ENCODE peak calls at places on chromosomes 13 and 19, in six cellular contexts. One of them, this sample, is unnamed.

GRCh38 chr19:46288896-46289588 is 7.8 kb upstream of the HIF3A start:
- DNase-seq in neuronal stem cell: no peak
- DNase-seq in IMR-90: peak
- DNase-seq in trophoblast cell: no peak
- DNase-seq in H1: no peak
- DNase-seq in mesenchymal stem cell: peak
- DNase-seq in this sample: no peak

GRCh38 chr13:59038824-59039223 is 1124.9 kb downstream of the DIAPH3 start:
- DNase-seq in neuronal stem cell: no peak
- DNase-seq in IMR-90: peak
- DNase-seq in trophoblast cell: no peak
- DNase-seq in H1: no peak
- DNase-seq in mesenchymal stem cell: peak
- DNase-seq in this sample: no peak

GRCh38 chr13:79346300-79346914 is 59.6 kb downstream of the RBM26 start:
- DNase-seq in neuronal stem cell: no peak
- DNase-seq in IMR-90: no peak
- DNase-seq in trophoblast cell: no peak
- DNase-seq in H1: no peak
- DNase-seq in mesenchymal stem cell: no peak
- DNase-seq in this sample: no peak

GRCh38 chr19:10122066-10122465 is 2.4 kb upstream of the EIF3G start:
- DNase-seq in neuronal stem cell: no peak
- DNase-seq in IMR-90: peak
- DNase-seq in trophoblast cell: no peak
- DNase-seq in H1: no peak
- DNase-seq in mesenchymal stem cell: peak
- DNase-seq in this sample: no peak

GRCh38 chr13:80276371-80277289 is 64.3 kb downstream of the SPRY2 start:
- DNase-seq in neuronal stem cell: peak
- DNase-seq in IMR-90: peak
- DNase-seq in trophoblast cell: peak
- DNase-seq in H1: peak
- DNase-seq in mesenchymal stem cell: no peak
- DNase-seq in this sample: peak

GRCh38 chr13:80339841-80340642 is 884 bp downstream of the SPRY2 start:
- DNase-seq in neuronal stem cell: peak
- DNase-seq in IMR-90: peak
- DNase-seq in trophoblast cell: peak
- DNase-seq in H1: no peak
- DNase-seq in mesenchymal stem cell: peak
- DNase-seq in this sample: peak

GRCh38 chr19:1469200-1469935 is 9.6 kb downstream of the C19orf25 start:
- DNase-seq in neuronal stem cell: no peak
- DNase-seq in IMR-90: no peak
- DNase-seq in trophoblast cell: no peak
- DNase-seq in H1: no peak
- DNase-seq in mesenchymal stem cell: no peak
- DNase-seq in this sample: no peak

GRCh38 chr13:31627097-31627496 is 112.2 kb upstream of the RXFP2 start:
- DNase-seq in neuronal stem cell: no peak
- DNase-seq in IMR-90: peak
- DNase-seq in trophoblast cell: no peak
- DNase-seq in H1: no peak
- DNase-seq in mesenchymal stem cell: no peak
- DNase-seq in this sample: no peak

GRCh38 chr13:53198699-53199098 is 170.1 kb downstream of the OLFM4 start:
- DNase-seq in neuronal stem cell: no peak
- DNase-seq in IMR-90: no peak
- DNase-seq in trophoblast cell: no peak
- DNase-seq in H1: no peak
- DNase-seq in mesenchymal stem cell: no peak
- DNase-seq in this sample: no peak

GRCh38 chr13:50707533-50708096 is 135.9 kb downstream of the DLEU7 start:
- DNase-seq in neuronal stem cell: no peak
- DNase-seq in IMR-90: no peak
- DNase-seq in trophoblast cell: no peak
- DNase-seq in H1: no peak
- DNase-seq in mesenchymal stem cell: no peak
- DNase-seq in this sample: no peak

GRCh38 chr19:34960103-34960805 is 3.8 kb downstream of the ZNF792 start:
- DNase-seq in neuronal stem cell: no peak
- DNase-seq in IMR-90: peak
- DNase-seq in trophoblast cell: no peak
- DNase-seq in H1: no peak
- DNase-seq in mesenchymal stem cell: no peak
- DNase-seq in this sample: no peak

GRCh38 chr19:4278926-4279529 is at the start of gene SHD:
- DNase-seq in neuronal stem cell: no peak
- DNase-seq in IMR-90: no peak
- DNase-seq in trophoblast cell: no peak
- DNase-seq in H1: no peak
- DNase-seq in mesenchymal stem cell: no peak
- DNase-seq in this sample: peak

GRCh38 chr13:46389985-46390384 is 2.9 kb upstream of the RUBCNL start:
- DNase-seq in neuronal stem cell: no peak
- DNase-seq in IMR-90: no peak
- DNase-seq in trophoblast cell: no peak
- DNase-seq in H1: no peak
- DNase-seq in mesenchymal stem cell: no peak
- DNase-seq in this sample: no peak

GRCh38 chr19:45767410-45767880 is 1.6 kb downstream of the SIX5 start:
- DNase-seq in neuronal stem cell: peak
- DNase-seq in IMR-90: peak
- DNase-seq in trophoblast cell: peak
- DNase-seq in H1: no peak
- DNase-seq in mesenchymal stem cell: peak
- DNase-seq in this sample: peak

GRCh38 chr19:53782698-53783097 is 41.4 kb downstream of the NLRP12 start:
- DNase-seq in neuronal stem cell: no peak
- DNase-seq in IMR-90: no peak
- DNase-seq in trophoblast cell: no peak
- DNase-seq in H1: no peak
- DNase-seq in mesenchymal stem cell: no peak
- DNase-seq in this sample: peak

GRCh38 chr13:98303858-98304257 is 126.8 kb upstream of the RNF113B start:
- DNase-seq in neuronal stem cell: no peak
- DNase-seq in IMR-90: no peak
- DNase-seq in trophoblast cell: no peak
- DNase-seq in H1: no peak
- DNase-seq in mesenchymal stem cell: peak
- DNase-seq in this sample: no peak

GRCh38 chr19:23222998-23223652 is 27.1 kb downstream of the ZNF724 start:
- DNase-seq in neuronal stem cell: no peak
- DNase-seq in IMR-90: no peak
- DNase-seq in trophoblast cell: no peak
- DNase-seq in H1: no peak
- DNase-seq in mesenchymal stem cell: peak
- DNase-seq in this sample: peak

GRCh38 chr19:58229255-58229639 is 533 bp downstream of the ZNF544 start:
- DNase-seq in neuronal stem cell: no peak
- DNase-seq in IMR-90: peak
- DNase-seq in trophoblast cell: no peak
- DNase-seq in H1: no peak
- DNase-seq in mesenchymal stem cell: peak
- DNase-seq in this sample: peak

GRCh38 chr19:47790398-47790814 is 11.9 kb downstream of the SELENOW start:
- DNase-seq in neuronal stem cell: peak
- DNase-seq in IMR-90: peak
- DNase-seq in trophoblast cell: peak
- DNase-seq in H1: peak
- DNase-seq in mesenchymal stem cell: peak
- DNase-seq in this sample: peak

GRCh38 chr19:50465986-50466771 is 10.1 kb upstream of the EMC10 start:
- DNase-seq in neuronal stem cell: no peak
- DNase-seq in IMR-90: no peak
- DNase-seq in trophoblast cell: no peak
- DNase-seq in H1: no peak
- DNase-seq in mesenchymal stem cell: peak
- DNase-seq in this sample: peak

GRCh38 chr13:70959376-70959775 is 851.1 kb upstream of the KLHL1 start:
- DNase-seq in neuronal stem cell: no peak
- DNase-seq in IMR-90: no peak
- DNase-seq in trophoblast cell: no peak
- DNase-seq in H1: no peak
- DNase-seq in mesenchymal stem cell: peak
- DNase-seq in this sample: no peak

GRCh38 chr13:98482476-98483444 is 94.1 kb downstream of the STK24 start:
- DNase-seq in neuronal stem cell: no peak
- DNase-seq in IMR-90: peak
- DNase-seq in trophoblast cell: no peak
- DNase-seq in H1: no peak
- DNase-seq in mesenchymal stem cell: peak
- DNase-seq in this sample: peak

GRCh38 chr13:50518791-50519201 is 324.7 kb downstream of the DLEU7 start:
- DNase-seq in neuronal stem cell: no peak
- DNase-seq in IMR-90: peak
- DNase-seq in trophoblast cell: no peak
- DNase-seq in H1: no peak
- DNase-seq in mesenchymal stem cell: peak
- DNase-seq in this sample: no peak

GRCh38 chr13:109785141-109785891 is 1.1 kb downstream of the IRS2 start:
- DNase-seq in neuronal stem cell: no peak
- DNase-seq in IMR-90: peak
- DNase-seq in trophoblast cell: peak
- DNase-seq in H1: no peak
- DNase-seq in mesenchymal stem cell: peak
- DNase-seq in this sample: peak

GRCh38 chr13:32528358-32528757 is 10.2 kb downstream of the N4BP2L2 start:
- DNase-seq in neuronal stem cell: no peak
- DNase-seq in IMR-90: peak
- DNase-seq in trophoblast cell: no peak
- DNase-seq in H1: no peak
- DNase-seq in mesenchymal stem cell: no peak
- DNase-seq in this sample: no peak

GRCh38 chr19:41785653-41786052 is 10.7 kb upstream of the CEACAM3 start:
- DNase-seq in neuronal stem cell: peak
- DNase-seq in IMR-90: peak
- DNase-seq in trophoblast cell: peak
- DNase-seq in H1: peak
- DNase-seq in mesenchymal stem cell: peak
- DNase-seq in this sample: peak

GRCh38 chr13:113390874-113391497 is 27.1 kb upstream of the GRTP1 start:
- DNase-seq in neuronal stem cell: no peak
- DNase-seq in IMR-90: no peak
- DNase-seq in trophoblast cell: no peak
- DNase-seq in H1: no peak
- DNase-seq in mesenchymal stem cell: no peak
- DNase-seq in this sample: peak
- H3K4me2 ChIP-seq in neuronal stem cell: no peak
- H3K4me2 ChIP-seq in IMR-90: no peak
- H3K4me2 ChIP-seq in trophoblast cell: no peak
- H3K4me2 ChIP-seq in H1: peak
- H3K4me2 ChIP-seq in mesenchymal stem cell: no peak
- H3K4me2 ChIP-seq in this sample: no peak

DNA sequence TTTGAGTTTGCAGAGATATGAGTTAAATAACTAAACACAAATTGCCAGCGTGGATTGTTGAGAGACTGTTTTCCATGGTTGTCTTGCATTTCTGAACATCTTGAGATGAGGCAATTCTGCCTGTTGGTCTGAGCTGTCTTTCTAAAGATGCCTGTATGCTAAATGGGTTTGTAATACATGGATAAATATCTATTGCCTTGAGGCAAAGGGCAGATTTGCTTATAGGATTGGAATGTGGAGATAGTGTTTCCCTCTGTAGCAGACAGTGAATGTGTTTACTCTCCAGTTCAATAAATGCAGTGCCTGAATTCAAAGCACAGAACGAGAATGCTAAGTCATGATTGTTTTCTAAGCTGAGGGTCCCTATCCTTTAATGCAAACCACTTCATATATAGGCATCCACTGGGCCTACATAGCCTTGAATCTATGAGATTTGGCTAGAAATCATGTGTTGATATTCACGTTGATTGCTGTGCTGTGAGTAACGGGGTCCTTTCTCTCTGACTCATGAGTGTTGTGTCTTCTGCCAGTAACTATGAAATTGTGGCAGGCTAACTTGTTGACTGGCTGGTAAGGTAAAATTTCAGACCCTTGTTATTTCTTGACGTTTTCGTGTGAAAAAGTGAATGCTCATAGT is 2554.8 kb downstream of the PCDH9 start:
- DNase-seq in neuronal stem cell: no peak
- DNase-seq in IMR-90: peak
- DNase-seq in trophoblast cell: peak
- DNase-seq in H1: no peak
- DNase-seq in mesenchymal stem cell: peak
- DNase-seq in this sample: peak
- H3K4me3 ChIP-seq in neuronal stem cell: no peak
- H3K4me3 ChIP-seq in IMR-90: no peak
- H3K4me3 ChIP-seq in trophoblast cell: no peak
- H3K4me3 ChIP-seq in H1: no peak
- H3K4me3 ChIP-seq in mesenchymal stem cell: no peak
- H3K4me3 ChIP-seq in this sample: no peak

GRCh38 chr19:56403764-56404704 is at the start of gene ZNF583:
- DNase-seq in neuronal stem cell: peak
- DNase-seq in IMR-90: peak
- DNase-seq in trophoblast cell: peak
- DNase-seq in H1: peak
- DNase-seq in mesenchymal stem cell: peak
- DNase-seq in this sample: peak
- H3K23ac ChIP-seq in neuronal stem cell: peak
- H3K23ac ChIP-seq in IMR-90: peak
- H3K23ac ChIP-seq in trophoblast cell: peak
- H3K23ac ChIP-seq in H1: no peak
- H3K23ac ChIP-seq in mesenchymal stem cell: no peak
- H3K23ac ChIP-seq in this sample: no peak

GRCh38 chr19:7262470-7262869 is 31.7 kb downstream of the INSR start:
- DNase-seq in neuronal stem cell: no peak
- DNase-seq in IMR-90: no peak
- DNase-seq in trophoblast cell: no peak
- DNase-seq in H1: no peak
- DNase-seq in mesenchymal stem cell: no peak
- DNase-seq in this sample: no peak

GRCh38 chr19:7258042-7258839 is 36.0 kb downstream of the INSR start:
- DNase-seq in neuronal stem cell: no peak
- DNase-seq in IMR-90: no peak
- DNase-seq in trophoblast cell: no peak
- DNase-seq in H1: no peak
- DNase-seq in mesenchymal stem cell: no peak
- DNase-seq in this sample: peak

GRCh38 chr19:7258840-7259395 is 35.3 kb downstream of the INSR start:
- DNase-seq in neuronal stem cell: no peak
- DNase-seq in IMR-90: no peak
- DNase-seq in trophoblast cell: no peak
- DNase-seq in H1: no peak
- DNase-seq in mesenchymal stem cell: no peak
- DNase-seq in this sample: no peak

GRCh38 chr19:7257148-7258041 is 36.8 kb downstream of the INSR start:
- DNase-seq in neuronal stem cell: no peak
- DNase-seq in IMR-90: peak
- DNase-seq in trophoblast cell: peak
- DNase-seq in H1: no peak
- DNase-seq in mesenchymal stem cell: peak
- DNase-seq in this sample: peak

DNA sequence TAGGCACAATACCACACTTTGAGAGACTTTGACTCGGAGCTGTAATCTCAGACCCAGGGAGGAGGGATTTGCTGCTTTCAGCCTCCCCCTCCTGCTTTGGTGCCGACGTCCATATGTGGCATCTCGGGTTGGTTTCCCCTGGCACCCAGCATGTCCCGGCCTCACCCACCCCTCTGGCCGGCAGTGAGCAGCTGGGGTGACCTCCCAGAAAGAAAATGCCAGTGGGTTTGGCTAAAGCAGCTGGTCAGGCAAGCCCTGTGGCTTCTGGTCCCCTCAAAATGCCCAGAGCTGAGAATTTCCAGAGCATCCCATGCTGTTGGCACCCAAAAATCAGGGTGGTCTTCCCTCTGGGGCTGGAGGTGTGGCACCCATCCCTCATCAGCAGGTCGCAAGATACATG is 34.1 kb downstream of the INSR start:
- DNase-seq in neuronal stem cell: no peak
- DNase-seq in IMR-90: no peak
- DNase-seq in trophoblast cell: no peak
- DNase-seq in H1: no peak
- DNase-seq in mesenchymal stem cell: no peak
- DNase-seq in this sample: no peak
- H3K4me2 ChIP-seq in neuronal stem cell: no peak
- H3K4me2 ChIP-seq in IMR-90: no peak
- H3K4me2 ChIP-seq in trophoblast cell: no peak
- H3K4me2 ChIP-seq in H1: no peak
- H3K4me2 ChIP-seq in mesenchymal stem cell: no peak
- H3K4me2 ChIP-seq in this sample: no peak